ENCODE peak calls at places on chromosomes 4 and X, in four cellular contexts. J is T-helper 1 cell; S is activated T-helper 2 cell treated with anti-CD3 and anti-CD28 coated beads, Interferon-gamma antibody, Interleukin-2, Interleukin-4, amounts not matched to agents 10 μg/mL and 5 μg/mL and 100 μg/mL, durations not matched to agents 14 hours and 24 hours and 36 hours; Q is GM19239. Z is an unnamed sample.

GRCh38 chr4:40514409-40515025 is 115.1 kb downstream of the RBM47 start:
- DNase-seq in J (no peak), S (no peak), Q (no peak), Z (no peak)

GRCh38 chrX:27583976-27584375 is 6.2 kb upstream of the DCAF8L2 start:
- DNase-seq in J (no peak), S (no peak), Q (no peak), Z (no peak)

GRCh38 chr4:124591646-124592045 is 120.9 kb downstream of the ANKRD50 start:
- DNase-seq in J (no peak), S (no peak), Q (no peak), Z (no peak)

GRCh38 chr4:87975466-87975865 is at the start of gene SPP1:
- DNase-seq in J (no peak), S (peak), Q (peak), Z (peak)

GRCh38 chr4:19698961-19699360 is 552.7 kb upstream of the SLIT2 start:
- DNase-seq in J (no peak), S (no peak), Q (no peak), Z (no peak)

GRCh38 chr4:127868196-127868595 is 12.5 kb upstream of the PLK4 start:
- DNase-seq in J (no peak), S (no peak), Q (no peak), Z (no peak)

GRCh38 chr4:70759126-70759525 is 37.4 kb downstream of the RUFY3 start:
- DNase-seq in J (no peak), S (no peak), Q (no peak), Z (no peak)

GRCh38 chr4:169723207-169723606 is 34.5 kb downstream of the HPF1 start:
- DNase-seq in J (no peak), S (no peak), Q (no peak), Z (no peak)

GRCh38 chrX:46488712-46489111 is 56.5 kb downstream of the ZNF674 start:
- DNase-seq in J (no peak), S (no peak), Q (no peak), Z (no peak)

Z was measured in anterior cingulate cortex.